ENCODE peak calls at places on chromosomes 4 and X, in five cellular contexts. B is GM23248, L is SK-N-SH, F is PC-3, G is GM23338. V is an unnamed sample. For H3F3A, the result is how much of the 10 kb centered on the place peaks cover.

GRCh38 chrX:144809025-144809424 is 438.3 kb upstream of the SPANXN1 start:
- DNase-seq in L (no peak), F (no peak), B (no peak), G (no peak), V (no peak)

GRCh38 chr4:78372282-78372988 is 179.1 kb upstream of the ANXA3 start:
- DNase-seq in G (no peak), F (no peak), B (no peak), L (no peak), V (no peak)

GRCh38 chr4:123299212-123299651 is 97.4 kb upstream of the SPRY1 start:
- DNase-seq in B (peak), G (no peak), L (no peak), F (peak), V (no peak)

GRCh38 chrX:2819345-2820130 is 9.2 kb upstream of the GYG2 start:
- DNase-seq in G (no peak), F (peak), B (peak), L (peak), V (no peak)

GRCh38 chr4:133084421-133084820 is 64.7 kb upstream of the PCDH10 start:
- DNase-seq in F (peak), L (no peak), B (no peak), G (no peak), V (no peak)

GRCh38 chr4:142721187-142721586 is 124.9 kb downstream of the INPP4B start:
- DNase-seq in F (peak), G (no peak), B (peak), L (no peak), V (no peak)

GRCh38 chr4:10196191-10196590 is 79.6 kb upstream of the WDR1 start:
- DNase-seq in F (no peak), L (no peak), B (no peak), G (no peak), V (no peak)

GRCh38 chr4:150078041-150078995 is at the start of gene DCLK2:
- DNase-seq in B (peak), L (peak), F (peak), G (peak), V (peak)

GRCh38 chrX:71128166-71128833 is 9.9 kb downstream of the MED12 start:
- DNase-seq in G (no peak), B (peak), L (no peak), F (no peak), V (no peak)

GRCh38 chrX:42603016-42603415 is 174.9 kb downstream of the PPP1R2C start:
- DNase-seq in F (no peak), B (no peak), G (no peak), L (no peak), V (no peak)

GRCh38 chr4:74109116-74109791 is 10.3 kb upstream of the CXCL2 start:
- DNase-seq in L (no peak), G (peak), F (peak), B (peak), V (peak)

GRCh38 chrX:84796321-84796720 is 207.4 kb upstream of the APOOL start:
- DNase-seq in G (no peak), L (no peak), F (no peak), B (no peak), V (no peak)

GRCh38 chr4:106046083-106046482 is 150.8 kb downstream of the NPNT start:
- DNase-seq in L (no peak), G (no peak), F (no peak), B (no peak), V (no peak)

GRCh38 chrX:134936542-134936941 is 54.2 kb upstream of the SMIM10 start:
- DNase-seq in B (peak), F (peak), G (no peak), L (no peak), V (peak)

GRCh38 chr4:101730291-101731117 is 60.0 kb upstream of the BANK1 start:
- DNase-seq in B (peak), G (peak), L (peak), F (peak), V (peak)

GRCh38 chr4:96162631-96163030 is 322.7 kb downstream of the PDHA2 start:
- DNase-seq in B (no peak), F (no peak), G (peak), L (no peak), V (no peak)

GRCh38 chrX:80573275-80573674 is 153.0 kb downstream of the TENT5D start:
- DNase-seq in B (no peak), F (no peak), G (no peak), L (no peak), V (no peak)

GRCh38 chr4:158008551-158009218 is 164.1 kb downstream of the GASK1B start:
- DNase-seq in B (peak), F (no peak), G (no peak), L (no peak), V (no peak)

GRCh38 chr4:8199594-8200301 is 658 bp downstream of the SH3TC1 start:
- DNase-seq in L (no peak), B (no peak), G (no peak), F (no peak), V (no peak)

GRCh38 chrX:151901821-151902220 is 10.9 kb upstream of the MAGEA4 start:
- DNase-seq in L (no peak), G (no peak), F (no peak), B (peak), V (no peak)

GRCh38 chr4:105057370-105058096 is 89.1 kb upstream of the TET2 start:
- DNase-seq in G (no peak), L (no peak), F (no peak), B (no peak), V (no peak)

GRCh38 chrX:137031517-137032377 is 2.0 kb downstream of the GPR101 start:
- DNase-seq in G (peak), L (peak), B (peak), F (peak), V (no peak)

GRCh38 chrX:153408871-153409351 is 2.4 kb upstream of the ZFP92 start:
- DNase-seq in B (no peak), G (no peak), L (no peak), F (no peak), V (no peak)

GRCh38 chrX:110678591-110678990 is 117.0 kb downstream of the CHRDL1 start:
- DNase-seq in F (no peak), L (no peak), G (peak), B (no peak), V (no peak)

GRCh38 chr4:104879367-104879766 is 267.3 kb upstream of the TET2 start:
- DNase-seq in B (peak), L (no peak), F (peak), G (no peak), V (peak)

GRCh38 chr4:144572660-144573059 is 73.3 kb upstream of the HHIP start:
- DNase-seq in L (no peak), B (no peak), G (peak), F (no peak), V (no peak)

GRCh38 chr4:94814237-94814636 is 56.5 kb downstream of the BMPR1B start:
- DNase-seq in L (no peak), G (no peak), F (no peak), B (no peak), V (no peak)

GRCh38 chr4:55468724-55469123 is 73.0 kb downstream of the TMEM165 start:
- DNase-seq in L (no peak), B (peak), G (no peak), F (peak), V (no peak)

GRCh38 chr4:75469896-75470295 is 44.3 kb downstream of the RCHY1 start:
- DNase-seq in G (no peak), B (no peak), F (no peak), L (no peak), V (no peak)
- H3K27ac ChIP-seq in G (no peak), B (no peak), F (no peak), L (no peak), V (no peak)

DNA sequence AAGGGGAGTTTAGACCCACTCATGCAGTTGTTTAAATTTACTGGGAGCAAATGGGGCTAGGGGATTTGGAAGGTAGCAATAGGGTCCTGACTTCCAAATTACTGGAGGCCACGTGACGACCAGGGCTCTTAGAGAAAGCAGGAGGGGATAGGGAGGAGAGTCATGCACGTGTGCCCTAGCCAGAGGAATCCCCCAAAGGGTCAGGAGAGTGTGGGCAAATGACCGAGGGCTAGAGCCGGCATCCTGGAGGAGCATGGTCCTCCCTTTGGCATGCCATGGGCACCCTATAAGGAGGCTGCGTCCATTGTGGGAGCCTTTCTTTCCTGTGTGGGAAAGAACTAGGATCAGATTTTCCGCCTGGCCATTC is 25.5 kb upstream of the GPC4 start:
- DNase-seq in F (no peak), L (no peak), G (no peak), B (no peak), V (no peak)
- H3F3A ChIP-seq in F (under half), L (under half), G (under half), B (under half), V (under half)

DNA sequence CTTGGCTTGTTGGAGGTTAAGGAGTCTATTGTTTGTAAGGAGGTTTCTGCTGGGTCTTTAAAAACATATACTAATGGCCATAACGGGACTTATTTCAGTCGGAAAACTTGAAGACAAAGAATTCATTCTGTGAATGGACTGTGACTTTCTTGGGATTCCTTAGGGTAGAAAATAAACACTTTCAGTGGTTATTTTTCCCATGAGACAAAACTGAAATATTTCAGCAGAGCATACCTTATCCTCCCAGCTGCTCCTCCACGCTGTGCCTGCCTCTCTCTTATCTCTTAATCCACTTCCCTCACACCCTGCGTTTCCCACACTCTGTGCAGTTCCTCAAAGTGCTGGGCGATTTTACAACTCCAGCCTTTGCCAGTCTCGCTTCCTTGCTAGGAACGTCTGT is 47.1 kb upstream of the SORBS2 start:
- DNase-seq in B (no peak), G (no peak), F (no peak), L (no peak), V (no peak)
- H3K27ac ChIP-seq in B (no peak), G (no peak), F (no peak), L (no peak), V (no peak)

GRCh38 chrX:625137-625691 is 5.4 kb upstream of the SHOX start:
- DNase-seq in B (no peak), G (no peak), L (no peak), F (no peak), V (no peak)

GRCh38 chrX:627995-628394 is 2.6 kb upstream of the SHOX start:
- DNase-seq in L (no peak), F (no peak), B (no peak), G (no peak), V (no peak)

GRCh38 chrX:626745-627509 is 3.7 kb upstream of the SHOX start:
- DNase-seq in F (no peak), B (no peak), L (no peak), G (no peak), V (no peak)

GRCh38 chrX:629230-630006 is 1.2 kb upstream of the SHOX start:
- DNase-seq in L (no peak), F (no peak), G (no peak), B (no peak), V (no peak)

GRCh38 chrX:627510-627964 is 3.1 kb upstream of the SHOX start:
- DNase-seq in F (no peak), B (no peak), L (no peak), G (peak), V (no peak)
- H3F3A ChIP-seq in F (under half), B (under half), L (under half), G (under half), V (under half)

GRCh38 chrX:44225667-44226066 is 117.8 kb downstream of the EFHC2 start:
- DNase-seq in F (no peak), B (no peak), G (no peak), L (no peak), V (no peak)
- H3K27ac ChIP-seq in F (no peak), B (no peak), G (no peak), L (no peak), V (no peak)

GRCh38 chr4:1538096-1538410 is 131.8 kb upstream of the NKX1-1 start:
- DNase-seq in G (no peak), B (no peak), F (no peak), L (no peak), V (no peak)
- H3F3A ChIP-seq in G (under half), B (under half), F (under half), L (under half), V (under half)

GRCh38 chr4:87035881-87036509 is 101.2 kb downstream of the AFF1 start:
- DNase-seq in B (no peak), L (no peak), F (no peak), G (no peak), V (no peak)
- H3K27ac ChIP-seq in B (no peak), L (no peak), F (no peak), G (no peak), V (no peak)

GRCh38 chrX:1109580-1110119 is 102.8 kb downstream of the CRLF2 start:
- DNase-seq in L (no peak), F (no peak), B (no peak), G (no peak), V (no peak)

GRCh38 chrX:1106478-1107210 is 105.8 kb downstream of the CRLF2 start:
- DNase-seq in F (no peak), G (no peak), L (no peak), B (no peak), V (no peak)

GRCh38 chrX:1112321-1112720 is 100.1 kb downstream of the CRLF2 start:
- DNase-seq in L (no peak), B (no peak), F (no peak), G (peak), V (no peak)

GRCh38 chrX:1108451-1109445 is 103.7 kb downstream of the CRLF2 start:
- DNase-seq in B (no peak), G (peak), L (no peak), F (no peak), V (no peak)

GRCh38 chrX:1111543-1112300 is 100.7 kb downstream of the CRLF2 start:
- DNase-seq in G (peak), L (no peak), B (no peak), F (no peak), V (no peak)
- H3F3A ChIP-seq in G (under half), L (under half), B (under half), F (under half), V (under half)

DNA sequence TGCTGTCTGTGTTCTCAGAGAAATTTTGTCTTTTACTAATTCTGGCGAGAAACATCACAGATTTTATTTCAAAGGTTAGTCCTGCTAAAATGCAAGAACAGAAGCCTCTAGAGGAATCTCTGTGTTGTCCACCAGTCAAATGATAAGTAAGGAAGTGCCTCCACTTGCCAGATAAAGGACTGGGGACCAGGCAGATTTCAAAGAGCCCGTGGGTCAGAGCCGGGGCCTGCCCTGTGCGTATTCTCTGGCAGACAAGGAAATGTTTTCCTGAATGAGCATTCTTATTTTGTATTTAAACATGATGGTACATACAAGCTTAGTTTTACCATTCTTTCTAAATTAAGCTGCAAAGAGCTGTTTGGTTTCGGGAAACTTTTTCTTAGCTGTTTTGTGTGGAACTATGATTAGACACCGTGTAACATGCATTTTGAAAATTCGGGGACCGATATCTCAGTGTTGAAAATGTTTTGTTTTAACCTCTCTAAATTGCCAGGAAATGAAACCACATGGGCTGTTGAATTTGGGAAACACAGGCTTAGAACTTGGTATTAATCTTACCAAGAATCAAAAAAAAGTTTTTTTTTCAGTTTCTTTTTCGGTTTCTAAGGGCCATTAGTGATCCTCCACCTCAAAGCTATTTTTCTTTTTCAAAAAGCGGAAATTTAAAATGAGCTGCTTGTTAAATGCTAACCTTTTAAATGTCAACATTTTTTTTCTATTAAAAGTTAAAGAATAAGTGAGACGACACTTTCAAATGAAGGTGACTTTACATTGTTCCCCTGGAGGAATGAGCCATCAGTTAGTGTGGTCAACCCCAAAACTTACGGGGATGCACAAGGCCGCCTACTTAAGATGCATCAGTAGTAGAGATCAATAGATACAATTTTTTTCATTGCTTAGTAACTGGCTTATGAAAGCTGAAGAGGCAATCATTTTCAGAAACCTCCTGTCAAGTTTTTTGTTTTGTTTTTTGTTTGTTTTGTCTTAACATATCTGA is 89.6 kb upstream of the MTM1 start:
- DNase-seq in L (no peak), F (no peak), G (no peak), B (no peak), V (no peak)
- H3K27ac ChIP-seq in L (no peak), F (no peak), G (no peak), B (no peak), V (no peak)

V was measured in PC-9.